ENCODE peak calls at places on chromosomes 6 and 20, in nine cellular contexts. L, J, Q, V, U, A, G, Z and C are unnamed samples.

GRCh38 chr20:43836790-43837189 is 77.9 kb upstream of the TOX2 start:
- DNase-seq in L (no peak), J (no peak), Q (no peak), V (no peak), U (no peak), A (no peak), G (no peak), Z (no peak), C (no peak)

GRCh38 chr6:6760054-6760453 is 171.5 kb downstream of the LY86 start:
- DNase-seq in L (no peak), J (no peak), Q (no peak), V (no peak), U (no peak), A (no peak), G (no peak), Z (no peak), C (no peak)

GRCh38 chr6:128600397-128600951 is 80.1 kb upstream of the PTPRK start:
- DNase-seq in L (peak), J (no peak), Q (peak), V (no peak), U (no peak), A (no peak), G (peak), Z (no peak), C (no peak)

GRCh38 chr6:88361298-88361697 is 195.2 kb upstream of the CNR1 start:
- DNase-seq in L (no peak), J (no peak), Q (no peak), V (no peak), U (no peak), A (no peak), G (no peak), Z (no peak), C (no peak)

GRCh38 chr6:157405986-157406385 is 25.0 kb downstream of the ZDHHC14 start:
- DNase-seq in L (no peak), J (peak), Q (no peak), V (no peak), U (no peak), A (no peak), G (no peak), Z (no peak), C (no peak)

GRCh38 chr6:33809619-33810018 is 5.8 kb upstream of the MLN start:
- DNase-seq in L (no peak), J (no peak), Q (no peak), V (no peak), U (no peak), A (no peak), G (no peak), Z (no peak), C (no peak)

GRCh38 chr20:10359621-10360040 is 74.4 kb downstream of the MKKS start:
- DNase-seq in L (peak), J (no peak), Q (no peak), V (no peak), U (no peak), A (no peak), G (no peak), Z (no peak), C (no peak)

GRCh38 chr20:61385316-61385715 is 133.3 kb downstream of the CDH4 start:
- DNase-seq in L (no peak), J (no peak), Q (no peak), V (no peak), U (no peak), A (no peak), G (no peak), Z (no peak), C (no peak)

GRCh38 chr6:56292505-56293181 is 45.3 kb upstream of the COL21A1 start:
- DNase-seq in L (no peak), J (peak), Q (peak), V (no peak), U (no peak), A (no peak), G (peak), Z (peak), C (no peak)

GRCh38 chr6:30882764-30883475 is 1.4 kb upstream of the DDR1 start:
- DNase-seq in L (peak), J (peak), Q (peak), V (no peak), U (no peak), A (no peak), G (no peak), Z (no peak), C (no peak)

GRCh38 chr20:50932881-50933280 is 1.6 kb upstream of the ADNP start:
- DNase-seq in L (no peak), J (no peak), Q (no peak), V (no peak), U (no peak), A (no peak), G (no peak), Z (no peak), C (no peak)

GRCh38 chr6:42984924-42985475 is 630 bp downstream of the PPP2R5D start:
- DNase-seq in L (no peak), J (peak), Q (no peak), V (no peak), U (no peak), A (no peak), G (no peak), Z (no peak), C (no peak)

GRCh38 chr6:158312672-158313397 is 570 bp downstream of the TULP4 start:
- DNase-seq in L (no peak), J (peak), Q (no peak), V (no peak), U (no peak), A (no peak), G (no peak), Z (no peak), C (peak)

GRCh38 chr20:7967199-7967844 is 27.1 kb upstream of the HAO1 start:
- DNase-seq in L (no peak), J (no peak), Q (no peak), V (no peak), U (no peak), A (no peak), G (no peak), Z (no peak), C (no peak)

GRCh38 chr20:32574296-32575226 is 10.6 kb downstream of the NOL4L start:
- DNase-seq in L (no peak), J (peak), Q (peak), V (no peak), U (no peak), A (no peak), G (peak), Z (no peak), C (no peak)

GRCh38 chr6:119463081-119463626 is 113.6 kb upstream of the MAN1A1 start:
- DNase-seq in L (peak), J (no peak), Q (no peak), V (no peak), U (no peak), A (no peak), G (no peak), Z (no peak), C (no peak)

GRCh38 chr20:46951405-46951804 is 56.8 kb downstream of the EYA2 start:
- DNase-seq in L (no peak), J (no peak), Q (no peak), V (no peak), U (no peak), A (no peak), G (no peak), Z (no peak), C (no peak)